ENCODE peak calls at places on chromosomes 6 and 20, in six cellular contexts. One of them, this sample, is unnamed.

GRCh38 chr6:208379-208778 is 83.9 kb upstream of the DUSP22 start:
- DNase-seq in tibial nerve: no peak
- DNase-seq in heart left ventricle: no peak
- DNase-seq in IMR-90: no peak
- DNase-seq in uterus: no peak
- DNase-seq in spleen: no peak
- DNase-seq in this sample: no peak

GRCh38 chr20:22430746-22431168 is 153.6 kb downstream of the FOXA2 start:
- DNase-seq in tibial nerve: no peak
- DNase-seq in heart left ventricle: no peak
- DNase-seq in IMR-90: no peak
- DNase-seq in uterus: no peak
- DNase-seq in spleen: no peak
- DNase-seq in this sample: peak; percentile 79

GRCh38 chr20:19976595-19977372 is 40.4 kb upstream of the NAA20 start:
- DNase-seq in tibial nerve: no peak
- DNase-seq in heart left ventricle: peak; percentile 69
- DNase-seq in IMR-90: peak; percentile 83
- DNase-seq in uterus: peak; percentile 62
- DNase-seq in spleen: no peak
- DNase-seq in this sample: no peak

GRCh38 chr20:33731693-33732165 is at the start of gene ZNF341:
- DNase-seq in tibial nerve: peak; percentile 71
- DNase-seq in heart left ventricle: peak; percentile 94
- DNase-seq in IMR-90: peak; percentile 76
- DNase-seq in uterus: peak; percentile 90
- DNase-seq in spleen: peak; percentile 98
- DNase-seq in this sample: no peak

GRCh38 chr6:139285590-139285989 is 6.2 kb downstream of the TXLNB start:
- DNase-seq in tibial nerve: no peak
- DNase-seq in heart left ventricle: no peak
- DNase-seq in IMR-90: no peak
- DNase-seq in uterus: no peak
- DNase-seq in spleen: no peak
- DNase-seq in this sample: no peak

GRCh38 chr20:24257171-24257570 is 212.3 kb upstream of the SYNDIG1 start:
- DNase-seq in tibial nerve: no peak
- DNase-seq in heart left ventricle: no peak
- DNase-seq in IMR-90: no peak
- DNase-seq in uterus: no peak
- DNase-seq in spleen: no peak
- DNase-seq in this sample: no peak

GRCh38 chr6:139230421-139230840 is 61.4 kb downstream of the TXLNB start:
- DNase-seq in tibial nerve: no peak
- DNase-seq in heart left ventricle: no peak
- DNase-seq in IMR-90: peak; percentile 46
- DNase-seq in uterus: no peak
- DNase-seq in spleen: no peak
- DNase-seq in this sample: no peak

GRCh38 chr6:110777636-110778035 is 37.6 kb downstream of the CDK19 start:
- DNase-seq in tibial nerve: no peak
- DNase-seq in heart left ventricle: no peak
- DNase-seq in IMR-90: no peak
- DNase-seq in uterus: no peak
- DNase-seq in spleen: no peak
- DNase-seq in this sample: no peak

GRCh38 chr6:73898599-73898998 is 202.6 kb downstream of the CD109 start:
- DNase-seq in tibial nerve: no peak
- DNase-seq in heart left ventricle: no peak
- DNase-seq in IMR-90: no peak
- DNase-seq in uterus: no peak
- DNase-seq in spleen: no peak
- DNase-seq in this sample: no peak

GRCh38 chr6:147201885-147202515 is 2.2 kb upstream of the STXBP5 start:
- DNase-seq in tibial nerve: no peak
- DNase-seq in heart left ventricle: no peak
- DNase-seq in IMR-90: peak; percentile 21
- DNase-seq in uterus: no peak
- DNase-seq in spleen: no peak
- DNase-seq in this sample: no peak

GRCh38 chr6:150874184-150874583 is 8.7 kb downstream of the MTHFD1L start:
- DNase-seq in tibial nerve: no peak
- DNase-seq in heart left ventricle: no peak
- DNase-seq in IMR-90: no peak
- DNase-seq in uterus: no peak
- DNase-seq in spleen: no peak
- DNase-seq in this sample: no peak

GRCh38 chr6:111673086-111673485 is 67.4 kb upstream of the TRAF3IP2 start:
- DNase-seq in tibial nerve: no peak
- DNase-seq in heart left ventricle: no peak
- DNase-seq in IMR-90: no peak
- DNase-seq in uterus: no peak
- DNase-seq in spleen: no peak
- DNase-seq in this sample: no peak

GRCh38 chr20:11234181-11234969 is 560.6 kb upstream of the JAG1 start:
- DNase-seq in tibial nerve: no peak
- DNase-seq in heart left ventricle: no peak
- DNase-seq in IMR-90: peak; percentile 16
- DNase-seq in uterus: no peak
- DNase-seq in spleen: no peak
- DNase-seq in this sample: no peak

GRCh38 chr20:43590036-43590391 is 723 bp upstream of the IFT52 start:
- DNase-seq in tibial nerve: no peak
- DNase-seq in heart left ventricle: no peak
- DNase-seq in IMR-90: no peak
- DNase-seq in uterus: peak; percentile 16
- DNase-seq in spleen: no peak
- DNase-seq in this sample: no peak

GRCh38 chr6:39496951-39497350 is 174.4 kb upstream of the KCNK16 start:
- DNase-seq in tibial nerve: peak; percentile 19
- DNase-seq in heart left ventricle: no peak
- DNase-seq in IMR-90: no peak
- DNase-seq in uterus: peak; percentile 52
- DNase-seq in spleen: no peak
- DNase-seq in this sample: peak; percentile 34

GRCh38 chr6:162109466-162110040 is 618.0 kb downstream of the PRKN start:
- DNase-seq in tibial nerve: no peak
- DNase-seq in heart left ventricle: no peak
- DNase-seq in IMR-90: no peak
- DNase-seq in uterus: no peak
- DNase-seq in spleen: no peak
- DNase-seq in this sample: no peak

GRCh38 chr6:36829919-36830544 is 9.2 kb downstream of the CPNE5 start:
- DNase-seq in tibial nerve: peak; percentile 43
- DNase-seq in heart left ventricle: peak; percentile 71
- DNase-seq in IMR-90: peak; percentile 22
- DNase-seq in uterus: peak; percentile 83
- DNase-seq in spleen: no peak
- DNase-seq in this sample: peak; percentile 68

GRCh38 chr6:113786168-113786567 is 71.0 kb upstream of the MARCKS start:
- DNase-seq in tibial nerve: no peak
- DNase-seq in heart left ventricle: no peak
- DNase-seq in IMR-90: no peak
- DNase-seq in uterus: no peak
- DNase-seq in spleen: no peak
- DNase-seq in this sample: no peak

GRCh38 chr20:39291301-39291700 is 329.2 kb downstream of the DHX35 start:
- DNase-seq in tibial nerve: no peak
- DNase-seq in heart left ventricle: no peak
- DNase-seq in IMR-90: no peak
- DNase-seq in uterus: peak; percentile 34
- DNase-seq in spleen: no peak
- DNase-seq in this sample: no peak

GRCh38 chr20:7094438-7094997 is 327.0 kb downstream of the BMP2 start:
- DNase-seq in tibial nerve: no peak
- DNase-seq in heart left ventricle: no peak
- DNase-seq in IMR-90: peak; percentile 0
- DNase-seq in uterus: no peak
- DNase-seq in spleen: no peak
- DNase-seq in this sample: no peak

GRCh38 chr6:163709255-163709654 is 294.7 kb downstream of the QKI start:
- DNase-seq in tibial nerve: no peak
- DNase-seq in heart left ventricle: no peak
- DNase-seq in IMR-90: no peak
- DNase-seq in uterus: no peak
- DNase-seq in spleen: no peak
- DNase-seq in this sample: no peak

GRCh38 chr6:18211338-18211737 is 53.0 kb downstream of the DEK start:
- DNase-seq in tibial nerve: no peak
- DNase-seq in heart left ventricle: no peak
- DNase-seq in IMR-90: no peak
- DNase-seq in uterus: no peak
- DNase-seq in spleen: no peak
- DNase-seq in this sample: no peak

GRCh38 chr20:63642518-63643247 is 10.5 kb downstream of the STMN3 start:
- DNase-seq in tibial nerve: no peak
- DNase-seq in heart left ventricle: no peak
- DNase-seq in IMR-90: no peak
- DNase-seq in uterus: peak; percentile 40
- DNase-seq in spleen: peak; percentile 91
- DNase-seq in this sample: no peak

GRCh38 chr6:124078169-124078568 is 274.5 kb downstream of the NKAIN2 start:
- DNase-seq in tibial nerve: no peak
- DNase-seq in heart left ventricle: no peak
- DNase-seq in IMR-90: no peak
- DNase-seq in uterus: no peak
- DNase-seq in spleen: no peak
- DNase-seq in this sample: no peak

GRCh38 chr6:139839506-139840156 is 465.2 kb upstream of the CITED2 start:
- DNase-seq in tibial nerve: no peak
- DNase-seq in heart left ventricle: no peak
- DNase-seq in IMR-90: no peak
- DNase-seq in uterus: no peak
- DNase-seq in spleen: peak; percentile 70
- DNase-seq in this sample: peak; percentile 45

GRCh38 chr6:105259912-105260889 is 80.4 kb upstream of the POPDC3 start:
- DNase-seq in tibial nerve: no peak
- DNase-seq in heart left ventricle: no peak
- DNase-seq in IMR-90: no peak
- DNase-seq in uterus: no peak
- DNase-seq in spleen: no peak
- DNase-seq in this sample: no peak

GRCh38 chr20:32477594-32478512 is 107.3 kb downstream of the NOL4L start:
- DNase-seq in tibial nerve: no peak
- DNase-seq in heart left ventricle: peak; percentile 40
- DNase-seq in IMR-90: no peak
- DNase-seq in uterus: no peak
- DNase-seq in spleen: peak; percentile 49
- DNase-seq in this sample: no peak

GRCh38 chr6:109008951-109009760 is 85.5 kb downstream of the SESN1 start:
- DNase-seq in tibial nerve: peak; percentile 95
- DNase-seq in heart left ventricle: peak; percentile 98
- DNase-seq in IMR-90: peak; percentile 82
- DNase-seq in uterus: peak; percentile 92
- DNase-seq in spleen: peak; percentile 99
- DNase-seq in this sample: peak; percentile 96
- TF ChIP-seq POLR2A in tibial nerve: peak; percentile 98
- TF ChIP-seq POLR2A in heart left ventricle: peak; percentile 96
- TF ChIP-seq POLR2A in IMR-90: no peak
- TF ChIP-seq POLR2A in uterus: peak; percentile 98
- TF ChIP-seq POLR2A in spleen: no peak
- TF ChIP-seq POLR2A in this sample: peak; percentile 95

DNA sequence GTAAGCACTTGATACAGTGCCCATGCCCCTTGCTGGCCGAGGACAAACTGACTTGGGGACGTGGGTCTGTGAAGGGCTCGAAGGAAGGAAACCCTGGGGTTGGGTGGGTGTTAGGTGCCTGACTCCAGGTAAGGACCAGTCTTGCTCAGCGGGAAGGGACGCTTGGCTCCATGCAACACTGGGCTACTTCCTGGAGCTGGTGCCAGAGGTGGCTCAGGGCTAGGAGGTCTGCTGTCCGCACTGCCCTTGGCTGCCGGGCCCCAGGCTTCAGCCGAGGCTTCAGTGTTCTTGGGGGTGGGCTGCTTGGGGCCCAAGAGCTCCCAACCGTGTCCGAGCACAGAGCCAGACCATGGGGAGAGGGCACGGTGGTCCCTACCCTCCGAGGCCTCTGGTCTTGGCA is 5.3 kb downstream of the GATA5 start:
- DNase-seq in tibial nerve: no peak
- DNase-seq in heart left ventricle: no peak
- DNase-seq in IMR-90: no peak
- DNase-seq in uterus: no peak
- DNase-seq in spleen: no peak
- DNase-seq in this sample: no peak
- H3K27ac ChIP-seq in tibial nerve: no peak overlapping the region
- H3K27ac ChIP-seq in heart left ventricle: no peak overlapping the region
- H3K27ac ChIP-seq in IMR-90: no peak overlapping the region
- H3K27ac ChIP-seq in uterus: peak overlapping the region; percentile 68
- H3K27ac ChIP-seq in spleen: no peak overlapping the region
- H3K27ac ChIP-seq in this sample: no peak overlapping the region

DNA sequence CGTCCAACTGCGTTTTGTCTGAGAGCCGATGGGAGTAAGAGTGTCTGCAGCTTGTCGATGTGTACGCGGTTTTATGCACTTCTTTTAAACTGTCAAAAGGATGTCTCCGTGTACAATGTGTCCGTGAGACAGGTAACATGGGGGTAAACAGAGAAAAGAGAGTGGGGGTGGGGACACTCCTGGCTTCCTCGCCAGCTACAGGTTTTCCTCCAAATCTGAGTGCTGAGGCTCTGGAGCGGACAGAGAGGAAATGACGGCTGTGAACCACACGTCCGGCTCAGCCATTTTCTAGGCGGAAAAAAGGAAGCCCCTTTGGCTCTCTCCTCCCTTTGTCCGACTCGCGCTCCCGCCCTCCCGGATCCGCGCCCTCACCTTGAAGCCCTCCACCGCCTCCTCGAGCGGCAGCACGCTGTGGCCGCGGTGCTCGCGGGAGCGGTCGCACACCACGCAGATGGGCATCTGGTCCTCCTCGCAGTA is 906 bp downstream of the TRIM27 start:
- DNase-seq in tibial nerve: no peak
- DNase-seq in heart left ventricle: no peak
- DNase-seq in IMR-90: peak; percentile 31
- DNase-seq in uterus: no peak
- DNase-seq in spleen: no peak
- DNase-seq in this sample: peak; percentile 65
- TF ChIP-seq POLR2A in tibial nerve: no peak
- TF ChIP-seq POLR2A in heart left ventricle: no peak
- TF ChIP-seq POLR2A in IMR-90: no peak
- TF ChIP-seq POLR2A in uterus: no peak
- TF ChIP-seq POLR2A in spleen: no peak
- TF ChIP-seq POLR2A in this sample: no peak

DNA sequence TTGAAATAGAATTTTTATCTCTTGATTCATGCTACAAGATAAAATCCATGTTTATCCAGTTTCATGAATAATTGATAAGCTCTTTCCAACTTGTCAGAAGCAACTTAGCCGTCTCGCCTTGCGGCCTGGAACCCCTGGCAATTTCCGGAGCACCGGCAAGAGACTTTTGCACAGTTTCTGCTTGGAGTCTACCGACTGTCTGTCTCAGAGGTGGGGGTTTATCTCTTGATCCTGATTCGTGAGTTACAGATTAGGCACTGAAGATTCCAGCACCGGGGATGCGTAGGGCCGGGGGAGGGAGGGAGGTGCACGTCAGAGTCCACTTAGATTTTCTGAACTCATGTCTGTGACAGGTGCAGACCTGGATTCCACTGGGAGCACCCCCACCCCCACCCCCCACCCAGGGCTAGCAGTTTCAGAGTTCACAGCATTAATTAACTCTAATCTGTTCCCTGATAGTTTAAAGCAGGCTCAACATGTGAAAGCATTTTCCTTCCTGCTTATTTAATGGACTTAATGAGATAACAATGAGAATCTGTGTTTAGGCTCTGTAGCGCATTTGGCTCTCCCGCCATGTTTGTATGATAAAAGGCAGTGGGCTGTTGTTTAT is 8.0 kb upstream of the APCDD1L start:
- DNase-seq in tibial nerve: no peak
- DNase-seq in heart left ventricle: no peak
- DNase-seq in IMR-90: peak; percentile 31
- DNase-seq in uterus: no peak
- DNase-seq in spleen: no peak
- DNase-seq in this sample: no peak
- H3K27ac ChIP-seq in tibial nerve: no peak overlapping the region
- H3K27ac ChIP-seq in heart left ventricle: no peak overlapping the region
- H3K27ac ChIP-seq in IMR-90: no peak overlapping the region
- H3K27ac ChIP-seq in uterus: no peak overlapping the region
- H3K27ac ChIP-seq in spleen: no peak overlapping the region
- H3K27ac ChIP-seq in this sample: no peak overlapping the region

This sample was measured in right lobe of liver.